ENCODE peak calls at places on chromosome 13, in nine cellular contexts. E is thyroid gland; A is CD8-positive, alpha-beta memory T cell; I is left ventricle myocardium inferior; G is fibroblast of pulmonary artery; V is fibroblast of villous mesenchyme; Q is left lung; T is GM23338; N is lower lobe of right lung. Z is an unnamed sample.

GRCh38 chr13:33110386-33110712 is 94.1 kb downstream of the KL start:
- DNase-seq in E (no peak), A (no peak), I (no peak), G (no peak), V (no peak), Q (no peak), T (no peak), N (no peak), Z (no peak)

GRCh38 chr13:21228738-21229137 is 52.3 kb downstream of the MRPL57 start:
- DNase-seq in E (peak), A (no peak), I (no peak), G (no peak), V (no peak), Q (peak), T (no peak), N (no peak), Z (no peak)

GRCh38 chr13:26927511-26927910 is 166.9 kb upstream of the GPR12 start:
- DNase-seq in E (no peak), A (no peak), I (no peak), G (no peak), V (no peak), Q (no peak), T (no peak), N (no peak), Z (no peak)

GRCh38 chr13:54980651-54981050 is 1952.0 kb downstream of the OLFM4 start:
- DNase-seq in E (no peak), A (no peak), I (no peak), G (no peak), V (no peak), Q (no peak), T (no peak), N (no peak), Z (no peak)

GRCh38 chr13:112161441-112162301 is 94.7 kb downstream of the SOX1 start:
- DNase-seq in E (no peak), A (no peak), I (no peak), G (no peak), V (no peak), Q (no peak), T (peak), N (no peak), Z (no peak)

GRCh38 chr13:31485651-31486051 is 253.7 kb upstream of the RXFP2 start:
- DNase-seq in E (no peak), A (no peak), I (no peak), G (peak), V (peak), Q (no peak), T (no peak), N (no peak), Z (no peak)

GRCh38 chr13:110541526-110541920 is 20.0 kb downstream of the RAB20 start:
- DNase-seq in E (no peak), A (no peak), I (no peak), G (peak), V (no peak), Q (peak), T (no peak), N (no peak), Z (no peak)

GRCh38 chr13:22135446-22135845 is 464.6 kb downstream of the FGF9 start:
- DNase-seq in E (no peak), A (no peak), I (no peak), G (no peak), V (no peak), Q (no peak), T (no peak), N (no peak), Z (no peak)

GRCh38 chr13:32468502-32469147 is 40.7 kb upstream of the N4BP2L1 start:
- DNase-seq in E (no peak), A (no peak), I (no peak), G (peak), V (no peak), Q (no peak), T (no peak), N (no peak), Z (no peak)

GRCh38 chr13:50441141-50441540 is 402.4 kb downstream of the DLEU7 start:
- DNase-seq in E (no peak), A (no peak), I (no peak), G (no peak), V (no peak), Q (no peak), T (no peak), N (no peak), Z (no peak)

GRCh38 chr13:102710261-102710679 is 15.4 kb upstream of the METTL21C start:
- DNase-seq in E (no peak), A (no peak), I (no peak), G (no peak), V (peak), Q (no peak), T (no peak), N (no peak), Z (no peak)

GRCh38 chr13:97283888-97284287 is 61.8 kb downstream of the MBNL2 start:
- DNase-seq in E (no peak), A (no peak), I (no peak), G (no peak), V (no peak), Q (no peak), T (no peak), N (no peak), Z (no peak)

GRCh38 chr13:77728265-77728966 is 30.9 kb downstream of the SLAIN1 start:
- DNase-seq in E (no peak), A (no peak), I (no peak), G (no peak), V (no peak), Q (no peak), T (no peak), N (no peak), Z (no peak)

GRCh38 chr13:109569938-109570711 is 216.3 kb downstream of the IRS2 start:
- DNase-seq in E (no peak), A (no peak), I (no peak), G (no peak), V (no peak), Q (no peak), T (no peak), N (no peak), Z (no peak)

GRCh38 chr13:75416327-75417005 is 65.5 kb downstream of the TBC1D4 start:
- DNase-seq in E (no peak), A (no peak), I (no peak), G (no peak), V (no peak), Q (no peak), T (peak), N (no peak), Z (no peak)

GRCh38 chr13:114141261-114141996 is 9.0 kb upstream of the RASA3 start:
- DNase-seq in E (no peak), A (no peak), I (no peak), G (no peak), V (no peak), Q (no peak), T (no peak), N (no peak), Z (no peak)
- H3K4me3 ChIP-seq in E (no peak), A (peak), I (no peak), G (no peak), V (no peak), Q (no peak), T (no peak), N (no peak), Z (no peak)

GRCh38 chr13:46180393-46180792 is 1.6 kb downstream of the LCP1 start:
- DNase-seq in E (no peak), A (no peak), I (no peak), G (no peak), V (no peak), Q (no peak), T (no peak), N (no peak), Z (no peak)

GRCh38 chr13:46181799-46182490 is at the start of gene LCP1:
- DNase-seq in E (no peak), A (peak), I (no peak), G (no peak), V (no peak), Q (peak), T (peak), N (no peak), Z (no peak)

GRCh38 chr13:46178143-46178542 is 3.8 kb downstream of the LCP1 start:
- DNase-seq in E (no peak), A (no peak), I (no peak), G (no peak), V (no peak), Q (no peak), T (no peak), N (no peak), Z (no peak)

GRCh38 chr13:46178821-46179220 is 3.2 kb downstream of the LCP1 start:
- DNase-seq in E (no peak), A (no peak), I (no peak), G (no peak), V (no peak), Q (no peak), T (no peak), N (no peak), Z (no peak)

GRCh38 chr13:46179576-46180368 is 2.2 kb downstream of the LCP1 start:
- DNase-seq in E (no peak), A (peak), I (peak), G (no peak), V (no peak), Q (peak), T (no peak), N (peak), Z (no peak)
- H3K4me3 ChIP-seq in E (no peak), A (peak), I (peak), G (no peak), V (no peak), Q (no peak), T (no peak), N (peak), Z (no peak)

GRCh38 chr13:27952931-27953670 is 16.0 kb downstream of the CDX2 start:
- DNase-seq in E (no peak), A (no peak), I (no peak), G (no peak), V (no peak), Q (no peak), T (no peak), N (no peak), Z (no peak)
- H3K4me3 ChIP-seq in E (no peak), A (no peak), I (peak), G (peak), V (peak), Q (peak), T (peak), N (peak), Z (peak)

DNA sequence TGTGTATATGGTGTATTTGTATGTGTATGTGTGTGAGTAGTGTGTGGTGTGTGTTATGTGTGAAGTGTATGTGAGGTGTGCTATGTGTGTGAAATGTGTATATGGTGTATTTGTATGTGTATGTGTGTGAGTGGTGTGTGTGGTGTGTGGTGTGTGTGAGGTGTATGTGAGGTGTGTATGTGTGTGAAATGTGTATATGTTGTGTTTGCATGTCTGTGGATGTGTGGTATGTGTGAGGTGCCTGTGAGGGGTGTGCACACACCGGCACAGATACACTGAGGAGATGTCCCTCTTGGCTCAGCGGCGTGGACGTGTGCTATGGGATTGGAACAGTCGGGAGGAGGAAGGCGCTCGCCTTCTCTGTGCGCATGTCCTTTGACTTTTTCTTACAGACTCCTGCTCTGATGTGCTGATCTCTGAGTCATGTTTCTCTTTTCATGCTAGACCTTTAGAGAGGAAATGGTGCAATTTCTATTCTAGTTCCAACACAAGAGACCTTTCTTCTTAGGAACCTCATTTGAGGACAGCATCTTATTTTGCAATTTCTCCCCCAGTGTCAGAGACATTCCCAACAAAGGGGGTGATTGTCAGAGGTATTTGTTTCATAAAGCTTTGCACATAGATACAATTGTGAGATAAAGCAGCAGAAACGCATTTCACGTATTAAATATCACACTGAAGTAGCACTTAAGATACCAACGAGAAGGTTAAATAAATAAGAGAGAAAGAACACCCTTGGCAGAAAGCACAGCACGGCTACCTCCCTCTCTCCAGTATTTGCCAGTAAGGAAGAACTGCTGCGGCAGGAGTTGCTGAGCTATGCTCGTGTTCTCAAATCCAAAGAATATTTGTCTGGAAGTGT is 11.3 kb upstream of the TNFRSF19 start:
- DNase-seq in E (peak), A (no peak), I (peak), G (peak), V (peak), Q (peak), T (peak), N (peak), Z (no peak)
- H3K4me3 ChIP-seq in E (no peak), A (no peak), I (peak), G (peak), V (peak), Q (no peak), T (no peak), N (no peak), Z (no peak)